ENCODE peak calls at places on chromosomes 11 and 22, in seven cellular contexts. F is CD8-positive, alpha-beta T cell; Y is cardiac muscle cell; Q is SK-N-SH; V is AG10803; I is AG09319; B is mucosa of descending colon. C is an unnamed sample.

GRCh38 chr11:1782026-1782696 is 18.4 kb upstream of the CTSD start:
- DNase-seq in F (no peak), Y (no peak), Q (peak; percentile 25), V (no peak), I (no peak), B (no peak), C (no peak)

GRCh38 chr11:111045874-111046273 is 199.7 kb upstream of the POU2AF2 start:
- DNase-seq in F (no peak), Y (no peak), Q (no peak), V (no peak), I (no peak), B (no peak), C (no peak)

GRCh38 chr11:64868904-64869570 is 9.4 kb downstream of the EHD1 start:
- DNase-seq in F (peak; percentile 51), Y (peak; percentile 65), Q (no peak), V (peak; percentile 83), I (no peak), B (no peak), C (no peak)

GRCh38 chr11:83051760-83052671 is 19.7 kb downstream of the RAB30 start:
- DNase-seq in F (no peak), Y (no peak), Q (no peak), V (peak; percentile 99), I (peak; percentile 97), B (no peak), C (no peak)

GRCh38 chr11:8365542-8365941 is 101.9 kb upstream of the LMO1 start:
- DNase-seq in F (no peak), Y (no peak), Q (no peak), V (no peak), I (no peak), B (no peak), C (no peak)

GRCh38 chr11:106326087-106326486 is 248.6 kb downstream of the AASDHPPT start:
- DNase-seq in F (no peak), Y (no peak), Q (no peak), V (no peak), I (no peak), B (no peak), C (no peak)

GRCh38 chr11:75275581-75275980 is 35.0 kb downstream of the TPBGL start:
- DNase-seq in F (peak; percentile 76), Y (no peak), Q (no peak), V (no peak), I (no peak), B (peak; percentile 87), C (no peak)

GRCh38 chr11:383431-383830 is 10.6 kb upstream of the PKP3 start:
- DNase-seq in F (no peak), Y (no peak), Q (peak; percentile 55), V (no peak), I (no peak), B (no peak), C (no peak)

GRCh38 chr11:68690671-68691401 is 6.5 kb downstream of the GAL start:
- DNase-seq in F (peak; percentile 14), Y (no peak), Q (no peak), V (no peak), I (no peak), B (no peak), C (no peak)

GRCh38 chr11:23611726-23612125 is 751.5 kb upstream of the CCDC179 start:
- DNase-seq in F (no peak), Y (no peak), Q (no peak), V (no peak), I (no peak), B (no peak), C (no peak)

GRCh38 chr11:113262594-113262993 is 51.8 kb upstream of the TTC12 start:
- DNase-seq in F (no peak), Y (no peak), Q (no peak), V (no peak), I (no peak), B (no peak), C (no peak)

GRCh38 chr11:76577199-76577920 is 93.2 kb downstream of the LRRC32 start:
- DNase-seq in F (no peak), Y (peak; percentile 85), Q (peak; percentile 88), V (peak; percentile 73), I (no peak), B (no peak), C (no peak)

GRCh38 chr11:122676638-122677037 is 21.1 kb downstream of the UBASH3B start:
- DNase-seq in F (no peak), Y (no peak), Q (no peak), V (no peak), I (no peak), B (no peak), C (no peak)

GRCh38 chr11:114077482-114078305 is 18.2 kb downstream of the ZBTB16 start:
- DNase-seq in F (peak; percentile 48), Y (no peak), Q (no peak), V (no peak), I (no peak), B (no peak), C (no peak)

GRCh38 chr22:19048531-19048930 is 73.7 kb downstream of the DGCR2 start:
- DNase-seq in F (no peak), Y (no peak), Q (no peak), V (no peak), I (no peak), B (peak; percentile 12), C (no peak)

GRCh38 chr22:32024791-32025190 is 18.3 kb upstream of the SLC5A1 start:
- DNase-seq in F (no peak), Y (no peak), Q (no peak), V (no peak), I (no peak), B (no peak), C (no peak)

GRCh38 chr22:28021998-28022660 is 103.1 kb upstream of the PITPNB start:
- DNase-seq in F (no peak), Y (no peak), Q (no peak), V (no peak), I (no peak), B (no peak), C (no peak)

GRCh38 chr22:28018461-28018927 is 99.4 kb upstream of the PITPNB start:
- DNase-seq in F (no peak), Y (no peak), Q (no peak), V (no peak), I (no peak), B (no peak), C (no peak)

GRCh38 chr22:28021116-28021997 is 102.3 kb upstream of the PITPNB start:
- DNase-seq in F (no peak), Y (no peak), Q (no peak), V (no peak), I (no peak), B (no peak), C (no peak)

GRCh38 chr22:28019360-28019759 is 100.3 kb upstream of the PITPNB start:
- DNase-seq in F (no peak), Y (no peak), Q (no peak), V (peak; percentile 38), I (no peak), B (no peak), C (no peak)

DNA sequence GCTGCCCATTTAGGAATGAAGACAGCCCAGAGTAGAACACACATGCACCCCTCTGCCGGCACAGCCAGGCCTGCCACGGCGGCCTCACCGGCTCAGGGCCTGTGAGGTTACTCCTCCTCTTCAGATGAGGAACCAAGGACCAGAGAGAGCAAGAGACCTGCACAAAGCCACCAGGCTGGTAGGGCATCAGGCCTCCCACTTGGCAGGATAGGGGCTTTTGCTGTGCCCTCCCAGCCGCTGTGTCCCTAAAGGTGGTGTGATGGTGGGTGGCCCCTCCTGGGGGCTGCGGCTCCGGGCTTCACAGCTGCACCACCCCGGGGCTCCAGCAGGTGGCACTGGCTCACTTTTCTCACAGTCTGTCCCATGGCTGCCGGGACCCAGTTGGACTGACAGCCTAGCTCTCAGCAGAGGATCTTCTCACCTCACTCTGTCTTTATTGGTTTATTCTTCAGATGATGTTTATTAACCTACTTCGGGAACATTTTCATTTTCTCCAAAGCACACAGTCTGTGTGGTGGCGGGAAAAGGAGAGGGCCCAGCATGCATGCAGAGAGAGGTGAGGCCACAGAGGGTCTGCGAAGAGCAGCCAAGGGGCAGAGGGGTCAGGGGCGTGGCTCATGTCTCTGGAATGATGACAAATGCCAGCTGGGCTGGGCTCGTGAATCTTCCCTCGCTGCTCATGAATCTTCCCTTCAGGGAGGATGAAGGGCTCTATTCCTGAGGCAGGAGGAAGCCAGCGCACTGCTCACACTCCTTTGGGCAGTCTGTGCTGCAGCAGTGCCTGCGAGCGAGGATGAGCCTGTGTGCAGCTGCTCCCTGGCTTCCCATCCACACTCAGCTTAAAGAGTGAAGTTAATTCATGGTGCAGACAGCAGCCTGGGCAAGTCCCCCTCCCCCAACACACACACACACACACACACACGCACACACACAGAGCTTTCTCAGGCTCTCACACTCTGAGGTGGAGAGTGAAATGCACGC is 101.1 kb upstream of the PITPNB start:
- DNase-seq in F (peak; percentile 70), Y (peak; percentile 72), Q (peak; percentile 89), V (peak; percentile 57), I (no peak), B (no peak), C (peak; percentile 78)
- TF ChIP-seq CTCF in F (peak; percentile 73), Y (peak; percentile 98), Q (peak; percentile 96), V (peak; percentile 92), I (peak; percentile 96), B (peak; percentile 95), C (peak; percentile 92)

DNA sequence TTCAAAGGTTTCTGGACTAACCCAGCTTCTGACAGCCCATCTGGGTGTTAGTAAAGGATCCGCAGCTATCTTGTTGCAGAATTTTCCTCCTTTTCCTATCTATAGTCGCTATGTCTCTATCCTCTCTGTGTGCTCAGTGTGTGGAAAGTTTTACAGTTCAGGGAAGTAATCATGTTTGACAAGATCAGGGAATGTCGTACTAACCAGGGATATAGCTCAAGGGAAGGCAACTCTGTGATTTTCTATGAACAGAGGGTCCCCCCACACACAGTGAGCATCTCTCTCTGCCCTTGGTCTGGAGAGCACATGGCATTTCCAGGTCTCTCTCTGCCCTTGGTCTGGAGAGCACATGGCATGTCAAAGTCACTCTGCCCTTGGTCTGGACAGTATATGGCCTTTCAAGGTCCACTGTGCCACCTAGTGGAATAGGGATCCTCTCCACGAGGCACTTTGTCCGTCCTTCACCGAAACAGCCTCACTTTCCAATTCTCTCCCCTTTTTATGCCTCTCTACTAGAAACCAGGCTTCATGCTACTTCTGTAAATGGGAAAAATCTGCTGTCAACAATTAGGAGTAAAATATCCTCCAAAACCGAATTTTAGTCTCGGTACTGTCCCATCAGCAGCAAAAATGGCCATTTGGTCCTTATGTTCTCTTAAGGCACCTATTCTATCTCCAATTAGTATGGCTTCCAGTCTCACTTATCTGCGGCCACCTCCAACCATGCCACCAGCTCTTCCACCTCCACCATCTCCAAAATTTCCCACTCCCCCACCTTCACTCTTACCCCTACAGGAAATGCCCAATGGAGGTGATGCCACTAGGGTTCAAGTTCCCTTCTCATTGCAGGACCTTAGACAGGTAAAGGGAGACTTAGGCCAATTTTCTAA is 88.7 kb downstream of the IGLL5 start:
- DNase-seq in F (no peak), Y (no peak), Q (peak; percentile 36), V (no peak), I (no peak), B (no peak), C (no peak)
- TF ChIP-seq CTCF in F (no peak), Y (no peak), Q (no peak), V (no peak), I (no peak), B (no peak), C (no peak)

DNA sequence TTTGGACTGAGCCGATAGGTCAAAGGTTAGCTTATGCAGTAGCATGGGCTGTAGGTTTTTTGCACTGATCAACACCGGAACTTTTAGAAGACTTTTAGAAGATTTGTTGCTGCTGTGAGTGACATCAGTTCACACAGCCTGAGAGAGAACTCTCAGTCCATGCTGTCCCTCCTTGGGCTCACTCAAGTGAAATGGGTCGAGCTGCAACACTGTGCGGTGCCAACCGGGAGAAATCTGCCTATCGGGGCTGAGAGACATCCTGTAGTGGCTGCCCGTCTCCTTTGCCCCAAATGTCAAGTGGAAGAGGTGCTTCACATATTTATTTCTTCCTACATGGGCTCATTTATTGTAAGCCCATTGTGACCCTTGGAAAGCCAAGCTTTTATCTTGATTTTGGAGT is 170.2 kb downstream of the LDLRAD3 start:
- DNase-seq in F (no peak), Y (no peak), Q (no peak), V (no peak), I (no peak), B (no peak), C (no peak)
- TF ChIP-seq CTCF in F (no peak), Y (no peak), Q (no peak), V (no peak), I (no peak), B (no peak), C (no peak)

GRCh38 chr22:38879961-38880360 is 7.9 kb upstream of the CBX6 start:
- DNase-seq in F (no peak), Y (no peak), Q (no peak), V (no peak), I (no peak), B (no peak), C (no peak)
- TF ChIP-seq CTCF in F (no peak), Y (no peak), Q (no peak), V (no peak), I (no peak), B (no peak), C (no peak)